ENCODE peak calls at places on chromosomes 13 and 19, in five cellular contexts. W is stimulated activated CD8-positive, alpha-beta memory T cell treated with anti-CD3 and anti-CD28 coated beads, Interleukin-7, amount 100 ng/mL, for 1 hour; Q is hepatic stellate cell; E is anterior cingulate cortex; I is substantia nigra. H is an unnamed sample.

GRCh38 chr13:50685491-50685890 is 158.0 kb downstream of the DLEU7 start:
- DNase-seq in W (no peak), E (peak), Q (no peak), I (peak), H (peak)

GRCh38 chr19:56603829-56604228 is 8.7 kb downstream of the ZNF71 start:
- DNase-seq in E (peak), Q (no peak), I (peak), W (no peak), H (no peak)

GRCh38 chr19:12996542-12997094 is 1.3 kb downstream of the NFIX start:
- DNase-seq in Q (peak), I (no peak), W (no peak), E (peak), H (no peak)

GRCh38 chr13:98650376-98651107 is 73.6 kb upstream of the STK24 start:
- DNase-seq in I (no peak), W (no peak), E (no peak), Q (no peak), H (peak)

GRCh38 chr13:23679214-23679613 is 109.0 kb downstream of the TNFRSF19 start:
- DNase-seq in E (no peak), I (no peak), Q (peak), W (no peak), H (no peak)

GRCh38 chr13:26880741-26881140 is 120.2 kb upstream of the GPR12 start:
- DNase-seq in I (no peak), E (no peak), Q (no peak), W (no peak), H (no peak)

GRCh38 chr13:76943646-76944045 is 4.7 kb upstream of the ACOD1 start:
- DNase-seq in Q (no peak), E (no peak), W (no peak), I (no peak), H (no peak)

GRCh38 chr13:37709318-37709717 is 110.8 kb upstream of the POSTN start:
- DNase-seq in W (no peak), E (no peak), I (no peak), Q (no peak), H (no peak)

GRCh38 chr19:10036601-10037071 is 23.4 kb downstream of the RDH8 start:
- DNase-seq in I (no peak), Q (no peak), W (no peak), E (no peak), H (no peak)

GRCh38 chr13:48624858-48625257 is 28.9 kb upstream of the CYSLTR2 start:
- DNase-seq in W (no peak), I (no peak), E (no peak), Q (no peak), H (no peak)

GRCh38 chr13:108227651-108228272 is 9.6 kb downstream of the ABHD13 start:
- DNase-seq in I (no peak), Q (no peak), W (no peak), E (no peak), H (peak)

GRCh38 chr13:96091932-96092253 is 2.0 kb downstream of the HS6ST3 start:
- DNase-seq in Q (no peak), I (no peak), W (no peak), E (no peak), H (no peak)

GRCh38 chr13:103605546-103606326 is 539.5 kb upstream of the SLC10A2 start:
- DNase-seq in W (no peak), Q (no peak), E (no peak), I (no peak), H (no peak)

GRCh38 chr19:31693870-31694269 is 344.6 kb upstream of the TSHZ3 start:
- DNase-seq in Q (no peak), E (no peak), W (no peak), I (no peak), H (no peak)

GRCh38 chr13:26656919-26657318 is 99.4 kb downstream of the WASF3 start:
- DNase-seq in E (no peak), I (no peak), W (no peak), Q (peak), H (peak)

GRCh38 chr13:40101708-40102359 is 446.4 kb downstream of the COG6 start:
- DNase-seq in E (no peak), Q (no peak), I (no peak), W (no peak), H (no peak)

GRCh38 chr13:66888698-66889097 is 341.4 kb downstream of the PCDH9 start:
- DNase-seq in W (no peak), I (no peak), Q (no peak), E (no peak), H (no peak)

GRCh38 chr19:45168767-45169351 is 8.1 kb upstream of the NKPD1 start:
- DNase-seq in Q (no peak), I (no peak), W (no peak), E (no peak), H (no peak)